ENCODE peak calls at places on chromosomes 13 and 19, in six cellular contexts. One of them, this sample, is unnamed.
A peak's percentile ranks its signal among the peaks of the same experiment; 100 is the strongest.

GRCh38 chr19:18373892-18374629 is 11.9 kb upstream of the GDF15 start:
- DNase-seq in activated CD4-positive, alpha-beta T cell treated with anti-CD3 and anti-CD28 coated beads for 1 hour: peak; percentile 9
- DNase-seq in stimulated activated naive B cell treated with anti-CD40 and anti-IgM and Interleukin-4, amounts not matched to agents 10 μg/mL and 1 μg/mL and 100 μg/mL, for 72 hours: peak; percentile 81
- DNase-seq in NCI-H1417: peak; percentile 45
- DNase-seq in cardiac muscle cell: peak; percentile 85
- DNase-seq in stimulated activated CD4-positive, alpha-beta T cell treated with anti-CD3 and anti-CD28 coated beads, Interleukin-15, amount 100 ng/mL, for 24 hours: peak; percentile 64
- DNase-seq in this sample: peak; percentile 92

GRCh38 chr19:55094456-55095259 is 19.0 kb downstream of the EPS8L1 start:
- DNase-seq in stimulated activated CD4-positive, alpha-beta T cell treated with anti-CD3 and anti-CD28 coated beads, Interleukin-15, amount 100 ng/mL, for 24 hours: no peak
- DNase-seq in cardiac muscle cell: no peak
- DNase-seq in stimulated activated naive B cell treated with anti-CD40 and anti-IgM and Interleukin-4, amounts not matched to agents 10 μg/mL and 1 μg/mL and 100 μg/mL, for 72 hours: no peak
- DNase-seq in activated CD4-positive, alpha-beta T cell treated with anti-CD3 and anti-CD28 coated beads for 1 hour: no peak
- DNase-seq in NCI-H1417: no peak
- DNase-seq in this sample: no peak

GRCh38 chr13:27131202-27131623 is 40.4 kb downstream of the USP12 start:
- DNase-seq in stimulated activated CD4-positive, alpha-beta T cell treated with anti-CD3 and anti-CD28 coated beads, Interleukin-15, amount 100 ng/mL, for 24 hours: peak; percentile 81
- DNase-seq in cardiac muscle cell: no peak
- DNase-seq in NCI-H1417: no peak
- DNase-seq in activated CD4-positive, alpha-beta T cell treated with anti-CD3 and anti-CD28 coated beads for 1 hour: peak; percentile 48
- DNase-seq in stimulated activated naive B cell treated with anti-CD40 and anti-IgM and Interleukin-4, amounts not matched to agents 10 μg/mL and 1 μg/mL and 100 μg/mL, for 72 hours: peak; percentile 77
- DNase-seq in this sample: no peak

GRCh38 chr13:106566682-106567420 is 1.1 kb downstream of the ARGLU1 start:
- DNase-seq in NCI-H1417: peak; percentile 61
- DNase-seq in stimulated activated naive B cell treated with anti-CD40 and anti-IgM and Interleukin-4, amounts not matched to agents 10 μg/mL and 1 μg/mL and 100 μg/mL, for 72 hours: peak; percentile 8
- DNase-seq in stimulated activated CD4-positive, alpha-beta T cell treated with anti-CD3 and anti-CD28 coated beads, Interleukin-15, amount 100 ng/mL, for 24 hours: peak; percentile 59
- DNase-seq in cardiac muscle cell: peak; percentile 71
- DNase-seq in activated CD4-positive, alpha-beta T cell treated with anti-CD3 and anti-CD28 coated beads for 1 hour: no peak
- DNase-seq in this sample: peak; percentile 28

GRCh38 chr13:24148414-24149305 is 11.9 kb upstream of the SPATA13 start:
- DNase-seq in stimulated activated CD4-positive, alpha-beta T cell treated with anti-CD3 and anti-CD28 coated beads, Interleukin-15, amount 100 ng/mL, for 24 hours: no peak
- DNase-seq in cardiac muscle cell: no peak
- DNase-seq in NCI-H1417: no peak
- DNase-seq in activated CD4-positive, alpha-beta T cell treated with anti-CD3 and anti-CD28 coated beads for 1 hour: no peak
- DNase-seq in stimulated activated naive B cell treated with anti-CD40 and anti-IgM and Interleukin-4, amounts not matched to agents 10 μg/mL and 1 μg/mL and 100 μg/mL, for 72 hours: no peak
- DNase-seq in this sample: peak; percentile 85

GRCh38 chr19:45469132-45469834 is 1.5 kb downstream of the FOSB start:
- DNase-seq in stimulated activated CD4-positive, alpha-beta T cell treated with anti-CD3 and anti-CD28 coated beads, Interleukin-15, amount 100 ng/mL, for 24 hours: peak; percentile 96
- DNase-seq in cardiac muscle cell: peak; percentile 96
- DNase-seq in stimulated activated naive B cell treated with anti-CD40 and anti-IgM and Interleukin-4, amounts not matched to agents 10 μg/mL and 1 μg/mL and 100 μg/mL, for 72 hours: peak; percentile 95
- DNase-seq in activated CD4-positive, alpha-beta T cell treated with anti-CD3 and anti-CD28 coated beads for 1 hour: peak; percentile 85
- DNase-seq in NCI-H1417: peak; percentile 97
- DNase-seq in this sample: no peak

GRCh38 chr19:28519950-28520861 is 692.7 kb downstream of the UQCRFS1 start:
- DNase-seq in stimulated activated CD4-positive, alpha-beta T cell treated with anti-CD3 and anti-CD28 coated beads, Interleukin-15, amount 100 ng/mL, for 24 hours: no peak
- DNase-seq in cardiac muscle cell: no peak
- DNase-seq in activated CD4-positive, alpha-beta T cell treated with anti-CD3 and anti-CD28 coated beads for 1 hour: no peak
- DNase-seq in stimulated activated naive B cell treated with anti-CD40 and anti-IgM and Interleukin-4, amounts not matched to agents 10 μg/mL and 1 μg/mL and 100 μg/mL, for 72 hours: no peak
- DNase-seq in NCI-H1417: no peak
- DNase-seq in this sample: no peak

GRCh38 chr13:31032574-31033095 is 100.2 kb downstream of the TEX26 start:
- DNase-seq in NCI-H1417: no peak
- DNase-seq in activated CD4-positive, alpha-beta T cell treated with anti-CD3 and anti-CD28 coated beads for 1 hour: no peak
- DNase-seq in stimulated activated CD4-positive, alpha-beta T cell treated with anti-CD3 and anti-CD28 coated beads, Interleukin-15, amount 100 ng/mL, for 24 hours: no peak
- DNase-seq in stimulated activated naive B cell treated with anti-CD40 and anti-IgM and Interleukin-4, amounts not matched to agents 10 μg/mL and 1 μg/mL and 100 μg/mL, for 72 hours: no peak
- DNase-seq in cardiac muscle cell: no peak
- DNase-seq in this sample: no peak

GRCh38 chr13:80239116-80239515 is 101.8 kb downstream of the SPRY2 start:
- DNase-seq in stimulated activated CD4-positive, alpha-beta T cell treated with anti-CD3 and anti-CD28 coated beads, Interleukin-15, amount 100 ng/mL, for 24 hours: no peak
- DNase-seq in activated CD4-positive, alpha-beta T cell treated with anti-CD3 and anti-CD28 coated beads for 1 hour: no peak
- DNase-seq in NCI-H1417: no peak
- DNase-seq in stimulated activated naive B cell treated with anti-CD40 and anti-IgM and Interleukin-4, amounts not matched to agents 10 μg/mL and 1 μg/mL and 100 μg/mL, for 72 hours: no peak
- DNase-seq in cardiac muscle cell: no peak
- DNase-seq in this sample: no peak

GRCh38 chr13:94415484-94415883 is 64.0 kb downstream of the DCT start:
- DNase-seq in cardiac muscle cell: no peak
- DNase-seq in NCI-H1417: peak; percentile 67
- DNase-seq in stimulated activated CD4-positive, alpha-beta T cell treated with anti-CD3 and anti-CD28 coated beads, Interleukin-15, amount 100 ng/mL, for 24 hours: no peak
- DNase-seq in activated CD4-positive, alpha-beta T cell treated with anti-CD3 and anti-CD28 coated beads for 1 hour: no peak
- DNase-seq in stimulated activated naive B cell treated with anti-CD40 and anti-IgM and Interleukin-4, amounts not matched to agents 10 μg/mL and 1 μg/mL and 100 μg/mL, for 72 hours: no peak
- DNase-seq in this sample: no peak

GRCh38 chr13:113052206-113052605 is 53.4 kb upstream of the F7 start:
- DNase-seq in NCI-H1417: no peak
- DNase-seq in stimulated activated naive B cell treated with anti-CD40 and anti-IgM and Interleukin-4, amounts not matched to agents 10 μg/mL and 1 μg/mL and 100 μg/mL, for 72 hours: no peak
- DNase-seq in activated CD4-positive, alpha-beta T cell treated with anti-CD3 and anti-CD28 coated beads for 1 hour: no peak
- DNase-seq in stimulated activated CD4-positive, alpha-beta T cell treated with anti-CD3 and anti-CD28 coated beads, Interleukin-15, amount 100 ng/mL, for 24 hours: no peak
- DNase-seq in cardiac muscle cell: no peak
- DNase-seq in this sample: no peak

GRCh38 chr19:56162258-56162657 is 13.6 kb upstream of the GALP start:
- DNase-seq in activated CD4-positive, alpha-beta T cell treated with anti-CD3 and anti-CD28 coated beads for 1 hour: no peak
- DNase-seq in stimulated activated CD4-positive, alpha-beta T cell treated with anti-CD3 and anti-CD28 coated beads, Interleukin-15, amount 100 ng/mL, for 24 hours: peak; percentile 37
- DNase-seq in NCI-H1417: no peak
- DNase-seq in cardiac muscle cell: no peak
- DNase-seq in stimulated activated naive B cell treated with anti-CD40 and anti-IgM and Interleukin-4, amounts not matched to agents 10 μg/mL and 1 μg/mL and 100 μg/mL, for 72 hours: no peak
- DNase-seq in this sample: no peak

GRCh38 chr19:52248256-52248655 is 21.1 kb upstream of the ZNF766 start:
- DNase-seq in NCI-H1417: peak; percentile 37
- DNase-seq in cardiac muscle cell: peak; percentile 68
- DNase-seq in activated CD4-positive, alpha-beta T cell treated with anti-CD3 and anti-CD28 coated beads for 1 hour: peak; percentile 48
- DNase-seq in stimulated activated naive B cell treated with anti-CD40 and anti-IgM and Interleukin-4, amounts not matched to agents 10 μg/mL and 1 μg/mL and 100 μg/mL, for 72 hours: peak; percentile 30
- DNase-seq in stimulated activated CD4-positive, alpha-beta T cell treated with anti-CD3 and anti-CD28 coated beads, Interleukin-15, amount 100 ng/mL, for 24 hours: peak; percentile 71
- DNase-seq in this sample: no peak

GRCh38 chr19:35219008-35219407 is 9.5 kb downstream of the FAM187B start:
- DNase-seq in activated CD4-positive, alpha-beta T cell treated with anti-CD3 and anti-CD28 coated beads for 1 hour: no peak
- DNase-seq in stimulated activated naive B cell treated with anti-CD40 and anti-IgM and Interleukin-4, amounts not matched to agents 10 μg/mL and 1 μg/mL and 100 μg/mL, for 72 hours: no peak
- DNase-seq in cardiac muscle cell: no peak
- DNase-seq in stimulated activated CD4-positive, alpha-beta T cell treated with anti-CD3 and anti-CD28 coated beads, Interleukin-15, amount 100 ng/mL, for 24 hours: no peak
- DNase-seq in NCI-H1417: no peak
- DNase-seq in this sample: no peak

GRCh38 chr13:33183431-33184130 is 102.0 kb downstream of the STARD13 start:
- DNase-seq in activated CD4-positive, alpha-beta T cell treated with anti-CD3 and anti-CD28 coated beads for 1 hour: no peak
- DNase-seq in cardiac muscle cell: no peak
- DNase-seq in stimulated activated CD4-positive, alpha-beta T cell treated with anti-CD3 and anti-CD28 coated beads, Interleukin-15, amount 100 ng/mL, for 24 hours: no peak
- DNase-seq in NCI-H1417: no peak
- DNase-seq in stimulated activated naive B cell treated with anti-CD40 and anti-IgM and Interleukin-4, amounts not matched to agents 10 μg/mL and 1 μg/mL and 100 μg/mL, for 72 hours: no peak
- DNase-seq in this sample: no peak

GRCh38 chr13:44172411-44172810 is 201.2 kb upstream of the SERP2 start:
- DNase-seq in NCI-H1417: no peak
- DNase-seq in stimulated activated CD4-positive, alpha-beta T cell treated with anti-CD3 and anti-CD28 coated beads, Interleukin-15, amount 100 ng/mL, for 24 hours: no peak
- DNase-seq in activated CD4-positive, alpha-beta T cell treated with anti-CD3 and anti-CD28 coated beads for 1 hour: no peak
- DNase-seq in stimulated activated naive B cell treated with anti-CD40 and anti-IgM and Interleukin-4, amounts not matched to agents 10 μg/mL and 1 μg/mL and 100 μg/mL, for 72 hours: no peak
- DNase-seq in cardiac muscle cell: no peak
- DNase-seq in this sample: no peak

GRCh38 chr13:51737609-51738008 is 66.4 kb downstream of the DHRS12 start:
- DNase-seq in activated CD4-positive, alpha-beta T cell treated with anti-CD3 and anti-CD28 coated beads for 1 hour: no peak
- DNase-seq in stimulated activated CD4-positive, alpha-beta T cell treated with anti-CD3 and anti-CD28 coated beads, Interleukin-15, amount 100 ng/mL, for 24 hours: peak; percentile 16
- DNase-seq in cardiac muscle cell: no peak
- DNase-seq in stimulated activated naive B cell treated with anti-CD40 and anti-IgM and Interleukin-4, amounts not matched to agents 10 μg/mL and 1 μg/mL and 100 μg/mL, for 72 hours: no peak
- DNase-seq in NCI-H1417: no peak
- DNase-seq in this sample: no peak